ENCODE peak calls at places on chromosome 18, in eight cellular contexts. I, S, Q, E, H, A, Z and X are unnamed samples.

GRCh38 chr18:25229080-25229479 is 122.9 kb downstream of the ZNF521 start:
- ATAC-seq in Z (no peak), Q (no peak), A (no peak), H (no peak), E (no peak), S (no peak), I (no peak), X (no peak)

GRCh38 chr18:62773691-62774090 is 58.4 kb downstream of the PHLPP1 start:
- ATAC-seq in Q (no peak), E (peak; percentile 23), S (no peak), A (no peak), H (no peak), I (no peak), Z (no peak), X (no peak)

GRCh38 chr18:69936191-69936558 is 11.5 kb downstream of the CD226 start:
- ATAC-seq in A (no peak), Q (no peak), I (no peak), Z (no peak), H (no peak), S (no peak), E (no peak), X (no peak)

GRCh38 chr18:72727776-72728175 is 140.0 kb downstream of the NETO1 start:
- ATAC-seq in Q (no peak), H (no peak), A (no peak), E (no peak), S (no peak), I (no peak), Z (no peak), X (no peak)

GRCh38 chr18:48084041-48084757 is 153.7 kb upstream of the SMAD2 start:
- ATAC-seq in Z (no peak), Q (no peak), A (no peak), I (peak; percentile 27), H (no peak), S (no peak), E (peak; percentile 45), X (no peak)

GRCh38 chr18:39313992-39314391 is 1748.4 kb upstream of the CELF4 start:
- ATAC-seq in I (no peak), A (no peak), E (no peak), Z (no peak), H (no peak), S (no peak), Q (no peak), X (no peak)

GRCh38 chr18:24212939-24213338 is 74.1 kb downstream of the CABYR start:
- ATAC-seq in A (no peak), E (no peak), S (peak; percentile 52), Q (peak; percentile 90), I (peak; percentile 37), Z (no peak), H (peak; percentile 65), X (peak; percentile 86)

GRCh38 chr18:35964319-35964718 is 8.2 kb upstream of the RMP24 start:
- ATAC-seq in A (no peak), H (no peak), Z (no peak), E (no peak), S (no peak), I (no peak), Q (no peak), X (no peak)

GRCh38 chr18:11750581-11751304 is 61.7 kb downstream of the GNAL start:
- ATAC-seq in E (no peak), A (no peak), H (no peak), Z (no peak), Q (no peak), S (peak; percentile 42), I (no peak), X (no peak)

GRCh38 chr18:5600376-5601071 is 56.7 kb upstream of the EPB41L3 start:
- ATAC-seq in E (no peak), A (peak; percentile 62), I (no peak), Z (no peak), S (no peak), H (no peak), Q (peak; percentile 56), X (no peak)

GRCh38 chr18:31549416-31549815 is 42.3 kb upstream of the TTR start:
- ATAC-seq in S (no peak), H (no peak), Q (no peak), E (no peak), A (no peak), I (no peak), Z (no peak), X (no peak)

GRCh38 chr18:616380-616995 is 19.7 kb downstream of the CLUL1 start:
- ATAC-seq in Z (peak; percentile 58), S (peak; percentile 79), A (peak; percentile 83), I (peak; percentile 81), Q (peak; percentile 64), E (no peak), H (peak; percentile 81), X (peak; percentile 40)

GRCh38 chr18:46588971-46589660 is 67.9 kb downstream of the LOXHD1 start:
- ATAC-seq in A (no peak), H (no peak), E (no peak), I (no peak), Z (no peak), S (no peak), Q (no peak), X (no peak)

GRCh38 chr18:25295624-25296138 is 56.3 kb downstream of the ZNF521 start:
- ATAC-seq in A (no peak), H (no peak), I (no peak), Q (no peak), E (no peak), Z (no peak), S (no peak), X (no peak)

GRCh38 chr18:61261870-61262269 is 71.4 kb upstream of the CDH20 start:
- ATAC-seq in Z (no peak), I (no peak), E (no peak), H (no peak), A (no peak), S (no peak), Q (no peak), X (no peak)

GRCh38 chr18:26961805-26962204 is 96.3 kb upstream of the AQP4 start:
- ATAC-seq in H (no peak), I (no peak), Z (no peak), S (no peak), A (no peak), E (no peak), Q (no peak), X (no peak)

GRCh38 chr18:30486856-30487255 is 555.7 kb downstream of the DSC3 start:
- ATAC-seq in E (no peak), I (no peak), A (no peak), Q (no peak), Z (no peak), S (no peak), H (no peak), X (no peak)

GRCh38 chr18:58046087-58046793 is 2.2 kb downstream of the NEDD4L start:
- ATAC-seq in Q (no peak), H (no peak), S (no peak), E (no peak), A (no peak), I (no peak), Z (no peak), X (no peak)
- H3K4me3 ChIP-seq in Q (peak overlapping the region; percentile 79), H (peak overlapping the region; percentile 78), S (no peak overlapping the region), E (peak overlapping the region; percentile 96), A (peak overlapping the region; percentile 87), I (peak overlapping the region; percentile 93), Z (no peak overlapping the region), X (peak overlapping the region; percentile 92)

GRCh38 chr18:28086530-28087172 is 90.3 kb downstream of the CDH2 start:
- ATAC-seq in Q (peak; percentile 82), A (peak; percentile 64), S (peak; percentile 77), E (peak; percentile 92), H (no peak), Z (no peak), I (no peak), X (peak; percentile 34)
- H3K4me3 ChIP-seq in Q (no peak overlapping the region), A (no peak overlapping the region), S (no peak overlapping the region), E (no peak overlapping the region), H (no peak overlapping the region), Z (no peak overlapping the region), I (no peak overlapping the region), X (no peak overlapping the region)

DNA sequence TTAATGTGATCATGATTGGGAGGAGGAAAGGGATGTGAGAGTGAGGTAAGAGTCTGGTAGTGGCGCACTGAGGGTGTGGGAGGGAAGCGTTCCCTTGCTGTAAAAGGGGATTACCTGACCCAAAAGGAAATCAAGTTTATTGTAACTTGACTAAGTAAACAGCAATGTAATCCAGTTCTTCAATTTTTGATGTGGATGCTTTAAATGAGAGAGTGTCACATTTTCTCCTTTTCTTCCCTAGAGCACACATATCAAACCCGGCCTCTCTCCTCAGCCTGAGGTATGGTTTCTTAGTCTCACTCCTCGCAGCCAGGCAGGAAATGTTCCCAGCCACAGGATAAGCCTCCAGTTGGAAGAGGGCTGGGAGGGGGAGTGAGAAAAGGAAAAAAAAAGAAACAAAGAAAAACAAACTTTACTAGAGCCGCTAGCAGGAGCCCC is 688 bp upstream of the ARHGAP28 start:
- ATAC-seq in H (no peak), E (peak; percentile 31), Q (peak; percentile 53), Z (no peak), I (no peak), A (no peak), S (no peak), X (peak; percentile 33)
- H3K4me3 ChIP-seq in H (peak overlapping the region; percentile 62), E (no peak overlapping the region), Q (peak overlapping the region; percentile 68), Z (no peak overlapping the region), I (peak overlapping the region; percentile 60), A (peak overlapping the region; percentile 67), S (no peak overlapping the region), X (peak overlapping the region; percentile 52)

GRCh38 chr18:79242246-79242645 is 153.5 kb upstream of the NFATC1 start:
- ATAC-seq in I (no peak), A (no peak), S (no peak), E (no peak), Z (no peak), H (no peak), Q (no peak), X (no peak)

GRCh38 chr18:79250236-79250993 is 145.3 kb upstream of the NFATC1 start:
- ATAC-seq in E (no peak), A (no peak), S (no peak), H (no peak), I (no peak), Q (no peak), Z (no peak), X (no peak)

GRCh38 chr18:79245517-79246001 is 150.2 kb upstream of the NFATC1 start:
- ATAC-seq in Q (no peak), H (no peak), Z (no peak), E (no peak), I (no peak), S (no peak), A (no peak), X (no peak)

GRCh38 chr18:79248495-79249078 is 147.1 kb upstream of the NFATC1 start:
- ATAC-seq in E (no peak), H (no peak), A (no peak), Q (no peak), I (no peak), S (no peak), Z (no peak), X (no peak)

DNA sequence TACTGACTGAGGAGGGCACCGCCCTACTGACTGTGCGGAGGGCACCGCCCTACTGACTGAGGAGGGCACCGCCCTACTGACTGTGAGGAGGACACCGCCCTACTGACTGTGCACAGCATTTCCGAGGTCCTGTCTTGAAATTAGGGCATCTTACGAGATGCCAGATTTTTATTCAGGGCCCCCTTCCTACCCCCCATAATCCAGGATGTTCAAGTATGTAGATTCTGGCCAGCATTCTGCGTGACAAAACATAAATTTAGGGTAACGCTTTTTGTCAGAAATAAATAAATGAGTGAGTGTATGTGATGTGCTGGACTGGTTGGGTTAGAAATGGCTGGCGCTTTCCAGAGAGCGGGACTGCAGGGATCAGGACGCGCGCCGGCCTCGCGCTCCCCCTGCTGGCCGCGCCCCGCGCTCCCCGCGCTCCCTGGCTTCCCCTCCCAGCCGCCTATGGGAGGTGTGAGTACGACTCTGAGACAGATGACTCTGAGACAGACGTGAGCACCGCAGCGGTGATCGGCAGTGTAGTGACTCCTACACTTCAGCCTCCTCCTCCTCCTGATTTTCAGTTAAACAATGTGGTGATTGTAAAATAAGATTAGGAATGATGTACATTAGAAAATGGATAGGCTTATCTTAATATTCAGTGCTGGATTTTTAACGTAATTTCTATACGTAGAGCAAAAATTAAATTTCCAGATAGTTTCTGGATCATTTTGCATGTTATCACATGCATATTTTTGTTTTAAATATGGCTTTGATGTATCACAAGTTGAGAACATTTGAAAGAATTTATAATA is 149.2 kb upstream of the NFATC1 start:
- ATAC-seq in S (peak; percentile 91), Z (peak; percentile 90), Q (peak; percentile 100), I (peak; percentile 99), H (peak; percentile 100), A (peak; percentile 97), E (peak; percentile 99), X (peak; percentile 91)
- H3K4me3 ChIP-seq in S (no peak overlapping the region), Z (no peak overlapping the region), Q (no peak overlapping the region), I (peak overlapping the region; percentile 7), H (peak overlapping the region; percentile 6), A (no peak overlapping the region), E (no peak overlapping the region), X (no peak overlapping the region)